ENCODE peak calls at places on chromosomes 6 and 20, in seven cellular contexts. I, H, U, Y, V, T and D are unnamed samples.

GRCh38 chr20:61891916-61892649 is 173.6 kb downstream of the TAF4 start:
- DNase-seq in H (no peak), T (no peak), U (no peak), Y (no peak), I (peak), V (no peak), D (no peak)

GRCh38 chr6:87264481-87264880 is 57.9 kb upstream of the SMIM8 start:
- DNase-seq in T (no peak), H (no peak), V (no peak), U (no peak), I (no peak), Y (no peak), D (no peak)

GRCh38 chr20:3068986-3069900 is 2.2 kb upstream of the OXT start:
- DNase-seq in U (no peak), I (no peak), T (no peak), H (no peak), V (no peak), Y (no peak), D (peak)

GRCh38 chr20:59087829-59088433 is 45.3 kb upstream of the PRELID3B start:
- DNase-seq in H (peak), I (peak), V (peak), U (peak), T (peak), Y (peak), D (peak)

GRCh38 chr6:127457444-127458064 is 1.6 kb downstream of the KIAA0408 start:
- DNase-seq in Y (no peak), I (no peak), T (no peak), V (no peak), H (no peak), U (no peak), D (no peak)

GRCh38 chr20:36624925-36625324 is 19.3 kb downstream of the RAB5IF start:
- DNase-seq in H (no peak), U (no peak), T (no peak), Y (no peak), V (no peak), I (no peak), D (no peak)

GRCh38 chr20:61803903-61804804 is 261.5 kb downstream of the TAF4 start:
- DNase-seq in U (no peak), V (no peak), Y (no peak), T (no peak), I (peak), H (no peak), D (peak)

GRCh38 chr6:78670802-78671201 is 196.5 kb upstream of the IRAK1BP1 start:
- DNase-seq in T (no peak), Y (no peak), I (no peak), V (no peak), U (no peak), H (no peak), D (peak)